ENCODE peak calls at places on chromosome 18, in eight cellular contexts. R is T-helper 9 cell, X is NCI-H2081, P is NCI-H1092 treated with DMSO at 0.1 percent for 48 hours, Q is activated B cell treated with CpG ODN at 0.5 μM for 24 hours, A is BJ, M is erythroblast, V is progenitor cell of endocrine pancreas. C is an unnamed sample.

GRCh38 chr18:2223859-2224258 is 347.4 kb downstream of the METTL4 start:
- DNase-seq in R (no peak), X (peak), P (peak), Q (no peak), A (no peak), M (peak), V (no peak), C (peak)

GRCh38 chr18:58087928-58088722 is 44.1 kb downstream of the NEDD4L start:
- DNase-seq in R (no peak), X (no peak), P (no peak), Q (no peak), A (no peak), M (peak), V (no peak), C (no peak)

GRCh38 chr18:28267878-28268625 is 91.1 kb upstream of the CDH2 start:
- DNase-seq in R (no peak), X (no peak), P (no peak), Q (no peak), A (peak), M (no peak), V (no peak), C (no peak)

GRCh38 chr18:12417687-12418086 is 10.0 kb downstream of the PRELID3A start:
- DNase-seq in R (no peak), X (no peak), P (no peak), Q (no peak), A (no peak), M (no peak), V (no peak), C (no peak)

GRCh38 chr18:3180325-3180724 is 39.4 kb downstream of the MYOM1 start:
- DNase-seq in R (no peak), X (no peak), P (no peak), Q (no peak), A (no peak), M (no peak), V (no peak), C (no peak)

GRCh38 chr18:79853303-79853992 is 55.7 kb downstream of the KCNG2 start:
- DNase-seq in R (no peak), X (no peak), P (no peak), Q (no peak), A (no peak), M (no peak), V (peak), C (no peak)

GRCh38 chr18:13453714-13454113 is 235.2 kb downstream of the LDLRAD4 start:
- DNase-seq in R (no peak), X (no peak), P (no peak), Q (no peak), A (no peak), M (no peak), V (no peak), C (no peak)

GRCh38 chr18:55497825-55498403 is 90.1 kb downstream of the TCF4 start:
- DNase-seq in R (no peak), X (peak), P (no peak), Q (no peak), A (no peak), M (no peak), V (no peak), C (no peak)

GRCh38 chr18:48300463-48300961 is 108.7 kb downstream of the ZBTB7C start:
- DNase-seq in R (no peak), X (peak), P (peak), Q (no peak), A (no peak), M (no peak), V (no peak), C (no peak)

GRCh38 chr18:42654561-42654960 is 460.9 kb downstream of the RIT2 start:
- DNase-seq in R (no peak), X (no peak), P (no peak), Q (no peak), A (no peak), M (no peak), V (no peak), C (no peak)

GRCh38 chr18:65753520-65753919 is 2.7 kb downstream of the CDH7 start:
- DNase-seq in R (no peak), X (peak), P (peak), Q (no peak), A (no peak), M (peak), V (peak), C (peak)

GRCh38 chr18:63158676-63159291 is 160.8 kb downstream of the BCL2 start:
- DNase-seq in R (no peak), X (no peak), P (no peak), Q (no peak), A (no peak), M (no peak), V (no peak), C (no peak)

GRCh38 chr18:23958036-23958435 is 56.5 kb upstream of the TTC39C start:
- DNase-seq in R (no peak), X (no peak), P (peak), Q (no peak), A (no peak), M (no peak), V (no peak), C (no peak)

GRCh38 chr18:67496469-67496868 is 20.1 kb downstream of the DSEL start:
- DNase-seq in R (no peak), X (no peak), P (no peak), Q (no peak), A (no peak), M (no peak), V (no peak), C (no peak)

GRCh38 chr18:48074929-48075706 is 144.7 kb upstream of the SMAD2 start:
- DNase-seq in R (no peak), X (no peak), P (no peak), Q (no peak), A (no peak), M (no peak), V (no peak), C (no peak)

GRCh38 chr18:59267511-59268126 is 5.6 kb downstream of the RAX start:
- DNase-seq in R (no peak), X (no peak), P (peak), Q (no peak), A (no peak), M (peak), V (no peak), C (no peak)

GRCh38 chr18:76358774-76359173 is 136.3 kb downstream of the ZNF516 start:
- DNase-seq in R (no peak), X (no peak), P (no peak), Q (no peak), A (no peak), M (no peak), V (no peak), C (no peak)

GRCh38 chr18:9092665-9093064 is 9.8 kb upstream of the NDUFV2 start:
- DNase-seq in R (no peak), X (no peak), P (no peak), Q (no peak), A (no peak), M (no peak), V (no peak), C (no peak)

GRCh38 chr18:59885579-59886163 is 14.1 kb upstream of the PMAIP1 start:
- DNase-seq in R (no peak), X (no peak), P (no peak), Q (peak), A (no peak), M (no peak), V (no peak), C (no peak)

GRCh38 chr18:41206341-41206740 is 748.7 kb upstream of the PIK3C3 start:
- DNase-seq in R (no peak), X (no peak), P (no peak), Q (no peak), A (no peak), M (no peak), V (no peak), C (no peak)

GRCh38 chr18:55241016-55241415 is 281.8 kb upstream of the CCDC68 start:
- DNase-seq in R (no peak), X (no peak), P (no peak), Q (no peak), A (no peak), M (no peak), V (no peak), C (no peak)

GRCh38 chr18:73283788-73284187 is 416.0 kb upstream of the NETO1 start:
- DNase-seq in R (no peak), X (no peak), P (no peak), Q (no peak), A (peak), M (no peak), V (no peak), C (no peak)

GRCh38 chr18:76456823-76457222 is 38.2 kb downstream of the ZNF516 start:
- DNase-seq in R (no peak), X (no peak), P (no peak), Q (no peak), A (no peak), M (no peak), V (no peak), C (no peak)

GRCh38 chr18:1495387-1495786 is 590.7 kb downstream of the ADCYAP1 start:
- DNase-seq in R (no peak), X (no peak), P (no peak), Q (no peak), A (no peak), M (no peak), V (no peak), C (no peak)

GRCh38 chr18:74946646-74947045 is 262.3 kb downstream of the PTGR3 start:
- DNase-seq in R (no peak), X (no peak), P (no peak), Q (no peak), A (no peak), M (no peak), V (no peak), C (no peak)

GRCh38 chr18:50807199-50807598 is 12.6 kb downstream of the MRO start:
- DNase-seq in R (no peak), X (no peak), P (no peak), Q (no peak), A (no peak), M (no peak), V (no peak), C (no peak)

GRCh38 chr18:45739268-45739667 is 15.3 kb downstream of the SLC14A1 start:
- DNase-seq in R (no peak), X (no peak), P (no peak), Q (no peak), A (no peak), M (no peak), V (no peak), C (no peak)

GRCh38 chr18:57898506-57899124 is 95.5 kb upstream of the ATP8B1 start:
- DNase-seq in R (no peak), X (no peak), P (peak), Q (no peak), A (peak), M (no peak), V (no peak), C (peak)

GRCh38 chr18:23572012-23572411 is 14.3 kb downstream of the NPC1 start:
- DNase-seq in R (no peak), X (no peak), P (no peak), Q (no peak), A (no peak), M (no peak), V (no peak), C (no peak)

GRCh38 chr18:22342625-22343024 is 75.1 kb downstream of the CTAGE1 start:
- DNase-seq in R (no peak), X (no peak), P (no peak), Q (no peak), A (no peak), M (peak), V (no peak), C (no peak)

GRCh38 chr18:77065221-77065981 is 67.2 kb downstream of the MBP start:
- DNase-seq in R (peak), X (no peak), P (no peak), Q (no peak), A (peak), M (peak), V (no peak), C (no peak)

GRCh38 chr18:36095936-36096519 is 28.7 kb upstream of the RPRD1A start:
- DNase-seq in R (no peak), X (peak), P (peak), Q (no peak), A (peak), M (peak), V (no peak), C (no peak)